ENCODE peak calls at places on chromosomes 2 and 18, in five cellular contexts. A, S, D, C and B are unnamed samples.

GRCh38 chr2:191979221-191979730 is 132.4 kb upstream of the CAVIN2 start:
- DNase-seq in A (no peak), S (no peak), D (no peak), C (no peak), B (no peak)

GRCh38 chr2:128632491-128632780 is 313.8 kb upstream of the HS6ST1 start:
- DNase-seq in A (no peak), S (no peak), D (no peak), C (no peak), B (no peak)

GRCh38 chr2:230968921-230969672 is 26.8 kb upstream of the SPATA3 start:
- DNase-seq in A (no peak), S (no peak), D (no peak), C (no peak), B (no peak)

GRCh38 chr2:233974530-233975071 is 57.4 kb downstream of the TRPM8 start:
- DNase-seq in A (peak; percentile 93), S (peak; percentile 67), D (no peak), C (no peak), B (peak; percentile 86)

GRCh38 chr18:79164696-79165095 is 95.5 kb downstream of the ATP9B start:
- DNase-seq in A (no peak), S (no peak), D (no peak), C (no peak), B (no peak)

GRCh38 chr2:107776333-107776732 is 50.4 kb upstream of the RGPD4 start:
- DNase-seq in A (no peak), S (no peak), D (no peak), C (no peak), B (no peak)

GRCh38 chr18:63965716-63966330 is 4.1 kb upstream of the SERPINB8 start:
- DNase-seq in A (no peak), S (no peak), D (no peak), C (no peak), B (no peak)

GRCh38 chr2:136008205-136008865 is 22.9 kb upstream of the DARS1 start:
- DNase-seq in A (no peak), S (peak; percentile 35), D (peak; percentile 33), C (no peak), B (no peak)

GRCh38 chr2:3222636-3223035 is 155.0 kb downstream of the EIPR1 start:
- DNase-seq in A (no peak), S (no peak), D (no peak), C (no peak), B (peak; percentile 28)

GRCh38 chr18:12079504-12080237 is 14.0 kb upstream of the ANKRD62 start:
- DNase-seq in A (peak; percentile 53), S (no peak), D (no peak), C (no peak), B (peak; percentile 74)

GRCh38 chr2:189441709-189442074 is 418 bp downstream of the WDR75 start:
- DNase-seq in A (no peak), S (no peak), D (no peak), C (no peak), B (no peak)

GRCh38 chr2:232976176-232976575 is 36.9 kb downstream of the NGEF start:
- DNase-seq in A (no peak), S (no peak), D (no peak), C (no peak), B (no peak)

GRCh38 chr2:134167015-134167414 is 86.9 kb upstream of the MGAT5 start:
- DNase-seq in A (peak; percentile 15), S (no peak), D (no peak), C (no peak), B (no peak)

GRCh38 chr2:27078267-27079194 is at the start of gene EMILIN1:
- DNase-seq in A (peak; percentile 98), S (peak; percentile 86), D (peak; percentile 88), C (peak; percentile 95), B (peak; percentile 69)

GRCh38 chr2:99865818-99866676 is 276.3 kb downstream of the AFF3 start:
- DNase-seq in A (peak; percentile 28), S (no peak), D (no peak), C (no peak), B (peak; percentile 86)

GRCh38 chr2:209426432-209426831 is 2.6 kb downstream of the MAP2 start:
- DNase-seq in A (peak; percentile 23), S (no peak), D (no peak), C (no peak), B (no peak)

GRCh38 chr18:48819276-48819675 is 131.5 kb downstream of the SMAD7 start:
- DNase-seq in A (no peak), S (no peak), D (peak; percentile 67), C (no peak), B (no peak)

GRCh38 chr2:85741811-85742507 is 11.8 kb upstream of the ATOH8 start:
- DNase-seq in A (peak; percentile 99), S (peak; percentile 84), D (peak; percentile 63), C (peak; percentile 75), B (peak; percentile 89)

GRCh38 chr2:20838016-20838415 is 15.1 kb upstream of the LDAH start:
- DNase-seq in A (no peak), S (no peak), D (no peak), C (no peak), B (no peak)

GRCh38 chr18:48151421-48152095 is 221.1 kb upstream of the SMAD2 start:
- DNase-seq in A (peak; percentile 15), S (no peak), D (no peak), C (peak; percentile 19), B (no peak)

GRCh38 chr2:134468776-134469175 is 214.9 kb downstream of the MGAT5 start:
- DNase-seq in A (no peak), S (no peak), D (no peak), C (no peak), B (no peak)

GRCh38 chr18:22324191-22325131 is 93.3 kb downstream of the CTAGE1 start:
- DNase-seq in A (peak; percentile 34), S (no peak), D (peak; percentile 74), C (peak; percentile 60), B (no peak)

GRCh38 chr2:23639406-23639982 is 254.5 kb downstream of the KLHL29 start:
- DNase-seq in A (no peak), S (no peak), D (no peak), C (no peak), B (no peak)

GRCh38 chr2:157107460-157107859 is 150.0 kb upstream of the GALNT5 start:
- DNase-seq in A (no peak), S (no peak), D (no peak), C (no peak), B (no peak)

GRCh38 chr2:120346034-120346666 is at the start of gene INHBB:
- DNase-seq in A (no peak), S (no peak), D (no peak), C (no peak), B (no peak)

GRCh38 chr2:216752855-216753505 is 57.6 kb upstream of the IGFBP5 start:
- DNase-seq in A (no peak), S (no peak), D (no peak), C (no peak), B (no peak)

GRCh38 chr2:126534508-126534907 is 121.5 kb upstream of the GYPC start:
- DNase-seq in A (no peak), S (no peak), D (no peak), C (no peak), B (no peak)

GRCh38 chr2:11373096-11373495 is 28.7 kb upstream of the ROCK2 start:
- DNase-seq in A (no peak), S (no peak), D (no peak), C (no peak), B (no peak)

GRCh38 chr2:17309741-17310339 is 208.4 kb downstream of the RAD51AP2 start:
- DNase-seq in A (peak; percentile 68), S (no peak), D (no peak), C (no peak), B (peak; percentile 38)

GRCh38 chr2:132670961-132671781 is 1.2 kb upstream of the LYPD1 start:
- DNase-seq in A (peak; percentile 77), S (no peak), D (no peak), C (no peak), B (peak; percentile 85)

GRCh38 chr2:137964066-137964858 is at the start of gene HNMT:
- DNase-seq in A (peak; percentile 86), S (peak; percentile 19), D (no peak), C (peak; percentile 37), B (peak; percentile 55)

GRCh38 chr2:210461401-210461800 is 15.2 kb downstream of the LANCL1 start:
- DNase-seq in A (no peak), S (no peak), D (no peak), C (no peak), B (no peak)

GRCh38 chr2:175880-176800 is 87.7 kb downstream of the SH3YL1 start:
- DNase-seq in A (peak; percentile 51), S (no peak), D (no peak), C (peak; percentile 37), B (no peak)

GRCh38 chr2:155442755-155443372 is 744.4 kb downstream of the KCNJ3 start:
- DNase-seq in A (no peak), S (no peak), D (no peak), C (no peak), B (no peak)

GRCh38 chr2:232229917-232230310 is 148.6 kb upstream of the ALPP start:
- DNase-seq in A (no peak), S (no peak), D (no peak), C (no peak), B (no peak)

GRCh38 chr18:34773961-34774754 is 64.1 kb downstream of the DTNA start:
- DNase-seq in A (peak; percentile 35), S (peak; percentile 59), D (peak; percentile 53), C (peak; percentile 28), B (peak; percentile 29)

GRCh38 chr2:110116033-110116710 is 550 bp upstream of the MALL start:
- DNase-seq in A (peak; percentile 81), S (peak; percentile 40), D (no peak), C (no peak), B (peak; percentile 20)

GRCh38 chr2:180991820-180992219 is 11.4 kb downstream of the UBE2E3 start:
- DNase-seq in A (no peak), S (no peak), D (no peak), C (no peak), B (no peak)
- H3K4me3 ChIP-seq in A (no peak overlapping the region), S (no peak overlapping the region), D (no peak overlapping the region), C (no peak overlapping the region), B (no peak overlapping the region)

DNA sequence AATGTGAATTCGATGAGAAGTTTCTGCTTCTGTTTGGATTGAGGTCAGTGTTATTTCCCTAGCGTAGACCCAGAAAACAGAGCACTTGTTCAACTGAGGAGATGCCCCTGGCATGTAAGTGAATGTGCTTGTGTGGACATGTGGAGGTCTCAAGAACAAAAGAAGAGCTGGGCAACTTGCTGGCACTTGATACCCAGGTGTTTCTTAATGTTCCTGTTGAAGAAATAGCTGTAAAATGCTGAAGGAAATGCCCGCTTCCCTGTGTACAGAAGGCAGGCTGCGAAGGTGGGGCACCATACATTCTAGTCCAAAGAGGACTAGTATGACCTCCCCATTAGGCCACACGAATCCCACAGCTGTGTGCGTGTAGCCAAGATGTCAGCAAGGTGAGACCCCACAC is 9.8 kb upstream of the LBH start:
- DNase-seq in A (no peak), S (no peak), D (no peak), C (no peak), B (no peak)
- TF ChIP-seq CTCF in A (no peak), S (no peak), D (no peak), C (no peak), B (no peak)

GRCh38 chr2:174570325-174570958 is 27.2 kb downstream of the WIPF1 start:
- DNase-seq in A (no peak), S (no peak), D (no peak), C (no peak), B (no peak)
- H3K27ac ChIP-seq in A (no peak overlapping the region), S (no peak overlapping the region), D (no peak overlapping the region), C (no peak overlapping the region), B (no peak overlapping the region)

GRCh38 chr2:61423714-61424113 is 47.2 kb downstream of the USP34 start:
- DNase-seq in A (peak; percentile 55), S (no peak), D (no peak), C (no peak), B (peak; percentile 67)
- H3K4me3 ChIP-seq in A (no peak overlapping the region), S (no peak overlapping the region), D (no peak overlapping the region), C (no peak overlapping the region), B (no peak overlapping the region)